ENCODE peak calls at places on chromosomes 11 and 22, in eight cellular contexts. One of them, this sample, is unnamed. For H3K4me1, the result is how much of the 10 kb centered on the place peaks cover.

GRCh38 chr11:70541176-70541575 is 142.8 kb downstream of the CTTN start:
- DNase-seq in K562: no peak
- DNase-seq in A549: no peak
- DNase-seq in GM12878: no peak
- DNase-seq in Panc1: no peak
- DNase-seq in HCT116: no peak
- DNase-seq in GM23338: no peak
- DNase-seq in HepG2: no peak
- DNase-seq in this sample: no peak

GRCh38 chr11:5591613-5592012 is 4.8 kb upstream of the TRIM6 start:
- DNase-seq in K562: peak
- DNase-seq in GM12878: no peak
- DNase-seq in A549: no peak
- DNase-seq in HepG2: no peak
- DNase-seq in GM23338: no peak
- DNase-seq in Panc1: no peak
- DNase-seq in HCT116: no peak
- DNase-seq in this sample: no peak

GRCh38 chr11:65944191-65944590 is 1.1 kb upstream of the TSGA10IP start:
- DNase-seq in GM12878: no peak
- DNase-seq in K562: no peak
- DNase-seq in HepG2: no peak
- DNase-seq in A549: no peak
- DNase-seq in Panc1: no peak
- DNase-seq in GM23338: no peak
- DNase-seq in HCT116: no peak
- DNase-seq in this sample: no peak

GRCh38 chr11:77823775-77824174 is 2.8 kb downstream of the AAMDC start:
- DNase-seq in HepG2: peak
- DNase-seq in A549: no peak
- DNase-seq in K562: no peak
- DNase-seq in HCT116: no peak
- DNase-seq in GM23338: no peak
- DNase-seq in GM12878: no peak
- DNase-seq in Panc1: no peak
- DNase-seq in this sample: no peak

GRCh38 chr22:50242406-50242949 is 2.3 kb downstream of the TUBGCP6 start:
- DNase-seq in Panc1: no peak
- DNase-seq in HepG2: no peak
- DNase-seq in HCT116: no peak
- DNase-seq in GM12878: no peak
- DNase-seq in GM23338: no peak
- DNase-seq in A549: no peak
- DNase-seq in K562: no peak
- DNase-seq in this sample: no peak

GRCh38 chr11:130308925-130309324 is 5.8 kb downstream of the ZBTB44 start:
- DNase-seq in K562: no peak
- DNase-seq in HepG2: no peak
- DNase-seq in GM12878: no peak
- DNase-seq in HCT116: no peak
- DNase-seq in Panc1: no peak
- DNase-seq in GM23338: no peak
- DNase-seq in A549: no peak
- DNase-seq in this sample: no peak

GRCh38 chr11:7098235-7098832 is 9.5 kb downstream of the RBMXL2 start:
- DNase-seq in GM23338: peak
- DNase-seq in HepG2: peak
- DNase-seq in GM12878: peak
- DNase-seq in A549: peak
- DNase-seq in HCT116: peak
- DNase-seq in K562: peak
- DNase-seq in Panc1: peak
- DNase-seq in this sample: peak

GRCh38 chr11:57459112-57460016 is 964 bp upstream of the RTN4RL2 start:
- DNase-seq in K562: no peak
- DNase-seq in HepG2: no peak
- DNase-seq in GM12878: no peak
- DNase-seq in GM23338: peak
- DNase-seq in A549: peak
- DNase-seq in Panc1: no peak
- DNase-seq in HCT116: no peak
- DNase-seq in this sample: peak

GRCh38 chr11:57480409-57481137 is 20.2 kb downstream of the RTN4RL2 start:
- DNase-seq in GM23338: peak
- DNase-seq in A549: peak
- DNase-seq in GM12878: no peak
- DNase-seq in HepG2: peak
- DNase-seq in HCT116: no peak
- DNase-seq in K562: peak
- DNase-seq in Panc1: no peak
- DNase-seq in this sample: peak

GRCh38 chr11:70954471-70954870 is 297.9 kb downstream of the SHANK2 start:
- DNase-seq in GM23338: no peak
- DNase-seq in Panc1: no peak
- DNase-seq in A549: no peak
- DNase-seq in HepG2: no peak
- DNase-seq in HCT116: no peak
- DNase-seq in GM12878: no peak
- DNase-seq in K562: no peak
- DNase-seq in this sample: no peak

GRCh38 chr11:17314232-17314547 is 37.4 kb upstream of the NCR3LG1 start:
- DNase-seq in HepG2: no peak
- DNase-seq in A549: no peak
- DNase-seq in GM12878: no peak
- DNase-seq in GM23338: no peak
- DNase-seq in Panc1: no peak
- DNase-seq in K562: no peak
- DNase-seq in HCT116: no peak
- DNase-seq in this sample: no peak

GRCh38 chr22:20642668-20643179 is 131.2 kb upstream of the SERPIND1 start:
- DNase-seq in HepG2: no peak
- DNase-seq in A549: no peak
- DNase-seq in GM23338: no peak
- DNase-seq in GM12878: no peak
- DNase-seq in Panc1: no peak
- DNase-seq in HCT116: no peak
- DNase-seq in K562: no peak
- DNase-seq in this sample: no peak

GRCh38 chr11:21612326-21612725 is 580.6 kb upstream of the ANO5 start:
- DNase-seq in K562: no peak
- DNase-seq in GM23338: no peak
- DNase-seq in HepG2: no peak
- DNase-seq in A549: no peak
- DNase-seq in GM12878: no peak
- DNase-seq in Panc1: no peak
- DNase-seq in HCT116: no peak
- DNase-seq in this sample: no peak

GRCh38 chr22:25045176-25045575 is 92.7 kb downstream of the KIAA1671 start:
- DNase-seq in A549: no peak
- DNase-seq in Panc1: no peak
- DNase-seq in GM12878: no peak
- DNase-seq in HCT116: no peak
- DNase-seq in HepG2: no peak
- DNase-seq in K562: no peak
- DNase-seq in GM23338: no peak
- DNase-seq in this sample: no peak

GRCh38 chr11:65112226-65112550 is 516 bp downstream of the TM7SF2 start:
- DNase-seq in GM12878: no peak
- DNase-seq in HCT116: no peak
- DNase-seq in HepG2: no peak
- DNase-seq in Panc1: no peak
- DNase-seq in GM23338: peak
- DNase-seq in A549: no peak
- DNase-seq in K562: no peak
- DNase-seq in this sample: no peak

GRCh38 chr11:123519055-123519796 is 89.2 kb downstream of the GRAMD1B start:
- DNase-seq in GM23338: peak
- DNase-seq in A549: no peak
- DNase-seq in K562: no peak
- DNase-seq in HCT116: peak
- DNase-seq in Panc1: no peak
- DNase-seq in HepG2: no peak
- DNase-seq in GM12878: no peak
- DNase-seq in this sample: peak

GRCh38 chr22:50105529-50106100 is 15.8 kb downstream of the MOV10L1 start:
- DNase-seq in HCT116: no peak
- DNase-seq in Panc1: no peak
- DNase-seq in HepG2: no peak
- DNase-seq in GM23338: no peak
- DNase-seq in GM12878: peak
- DNase-seq in A549: no peak
- DNase-seq in K562: no peak
- DNase-seq in this sample: no peak

GRCh38 chr11:67268036-67268683 is 1.9 kb downstream of the GRK2 start:
- DNase-seq in A549: no peak
- DNase-seq in HepG2: no peak
- DNase-seq in K562: no peak
- DNase-seq in GM12878: peak
- DNase-seq in Panc1: no peak
- DNase-seq in HCT116: no peak
- DNase-seq in GM23338: no peak
- DNase-seq in this sample: no peak

GRCh38 chr22:44132724-44133123 is 48.0 kb upstream of the PARVG start:
- DNase-seq in A549: no peak
- DNase-seq in K562: no peak
- DNase-seq in HCT116: no peak
- DNase-seq in Panc1: no peak
- DNase-seq in GM23338: peak
- DNase-seq in GM12878: no peak
- DNase-seq in HepG2: no peak
- DNase-seq in this sample: no peak

GRCh38 chr22:36366291-36366708 is 21.5 kb downstream of the MYH9 start:
- DNase-seq in HepG2: no peak
- DNase-seq in GM12878: no peak
- DNase-seq in A549: no peak
- DNase-seq in HCT116: no peak
- DNase-seq in GM23338: no peak
- DNase-seq in Panc1: no peak
- DNase-seq in K562: no peak
- DNase-seq in this sample: no peak

GRCh38 chr11:114321621-114322257 is 25.5 kb downstream of the NNMT start:
- DNase-seq in GM12878: no peak
- DNase-seq in A549: peak
- DNase-seq in Panc1: no peak
- DNase-seq in GM23338: no peak
- DNase-seq in HepG2: no peak
- DNase-seq in HCT116: no peak
- DNase-seq in K562: no peak
- DNase-seq in this sample: no peak

GRCh38 chr22:38125038-38125610 is 14.6 kb upstream of the BAIAP2L2 start:
- DNase-seq in A549: no peak
- DNase-seq in GM12878: no peak
- DNase-seq in Panc1: no peak
- DNase-seq in GM23338: no peak
- DNase-seq in HCT116: no peak
- DNase-seq in K562: no peak
- DNase-seq in HepG2: no peak
- DNase-seq in this sample: no peak
- H3K4me1 ChIP-seq in A549: under half
- H3K4me1 ChIP-seq in GM12878: under half
- H3K4me1 ChIP-seq in Panc1: under half
- H3K4me1 ChIP-seq in GM23338: under half
- H3K4me1 ChIP-seq in HCT116: under half
- H3K4me1 ChIP-seq in K562: under half
- H3K4me1 ChIP-seq in HepG2: under half
- H3K4me1 ChIP-seq in this sample: under half

GRCh38 chr22:38718414-38718813 is 12.7 kb downstream of the GTPBP1 start:
- DNase-seq in GM12878: no peak
- DNase-seq in Panc1: no peak
- DNase-seq in A549: peak
- DNase-seq in HepG2: peak
- DNase-seq in GM23338: peak
- DNase-seq in HCT116: peak
- DNase-seq in K562: no peak
- DNase-seq in this sample: peak
- TF ChIP-seq CTCF in GM12878: no peak
- TF ChIP-seq CTCF in Panc1: no peak
- TF ChIP-seq CTCF in A549: no peak
- TF ChIP-seq CTCF in HepG2: no peak
- TF ChIP-seq CTCF in GM23338: peak
- TF ChIP-seq CTCF in HCT116: peak
- TF ChIP-seq CTCF in K562: peak
- TF ChIP-seq CTCF in this sample: peak

GRCh38 chr22:18024956-18025720 is 777 bp upstream of the MICAL3 start:
- DNase-seq in HCT116: no peak
- DNase-seq in GM23338: no peak
- DNase-seq in K562: no peak
- DNase-seq in A549: no peak
- DNase-seq in Panc1: no peak
- DNase-seq in HepG2: no peak
- DNase-seq in GM12878: no peak
- DNase-seq in this sample: peak
- TF ChIP-seq REST in HCT116: no peak
- TF ChIP-seq REST in GM23338: no peak
- TF ChIP-seq REST in K562: no peak
- TF ChIP-seq REST in A549: no peak
- TF ChIP-seq REST in Panc1: no peak
- TF ChIP-seq REST in HepG2: no peak
- TF ChIP-seq REST in GM12878: no peak
- TF ChIP-seq REST in this sample: no peak

GRCh38 chr11:10606536-10607208 is 38.2 kb upstream of the LYVE1 start:
- DNase-seq in HepG2: no peak
- DNase-seq in A549: no peak
- DNase-seq in K562: no peak
- DNase-seq in Panc1: no peak
- DNase-seq in GM12878: peak
- DNase-seq in HCT116: no peak
- DNase-seq in GM23338: no peak
- DNase-seq in this sample: no peak

GRCh38 chr11:10607462-10607861 is 39.0 kb upstream of the LYVE1 start:
- DNase-seq in GM12878: no peak
- DNase-seq in HepG2: no peak
- DNase-seq in K562: no peak
- DNase-seq in GM23338: no peak
- DNase-seq in HCT116: no peak
- DNase-seq in A549: no peak
- DNase-seq in Panc1: no peak
- DNase-seq in this sample: no peak

GRCh38 chr11:10617551-10617950 is 49.1 kb upstream of the LYVE1 start:
- DNase-seq in GM23338: no peak
- DNase-seq in Panc1: no peak
- DNase-seq in GM12878: no peak
- DNase-seq in HCT116: no peak
- DNase-seq in K562: no peak
- DNase-seq in HepG2: no peak
- DNase-seq in A549: no peak
- DNase-seq in this sample: no peak

DNA sequence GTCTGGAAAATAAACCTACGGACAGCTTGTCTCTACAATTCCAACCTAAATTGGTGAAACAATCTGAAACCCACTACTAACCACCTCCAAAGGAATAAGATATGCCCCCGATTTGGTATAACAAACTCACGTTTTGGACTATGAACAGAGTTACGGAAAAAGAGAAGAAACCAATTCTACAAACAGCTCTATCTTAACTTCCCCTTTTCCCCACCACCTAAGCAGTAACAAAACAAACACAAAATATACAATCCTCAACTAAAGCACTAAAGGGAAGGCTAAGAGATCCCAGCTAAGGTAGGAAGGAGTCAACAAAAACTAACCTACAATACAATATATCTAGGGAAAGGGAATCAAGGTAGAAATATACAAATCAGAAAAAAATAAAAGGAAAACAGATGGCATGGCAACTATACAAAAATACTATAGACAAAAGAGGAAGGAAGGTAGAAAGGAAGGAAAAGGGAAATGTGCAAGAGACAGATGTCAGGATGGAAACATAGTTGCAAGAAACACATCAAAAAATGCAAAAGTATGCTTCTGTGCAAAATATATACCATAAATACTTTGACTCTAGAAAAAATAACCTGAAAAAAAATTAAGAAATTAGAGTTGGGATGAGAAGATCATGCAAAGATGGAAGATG is 43.9 kb upstream of the LYVE1 start:
- DNase-seq in Panc1: no peak
- DNase-seq in A549: no peak
- DNase-seq in HCT116: no peak
- DNase-seq in GM12878: no peak
- DNase-seq in HepG2: no peak
- DNase-seq in GM23338: no peak
- DNase-seq in K562: no peak
- DNase-seq in this sample: no peak
- H3K4me1 ChIP-seq in Panc1: under half
- H3K4me1 ChIP-seq in A549: under half
- H3K4me1 ChIP-seq in HCT116: under half
- H3K4me1 ChIP-seq in GM12878: under half
- H3K4me1 ChIP-seq in HepG2: under half
- H3K4me1 ChIP-seq in GM23338: under half
- H3K4me1 ChIP-seq in K562: under half
- H3K4me1 ChIP-seq in this sample: under half

This sample was measured in SK-N-SH.